ENCODE peak calls at places on chromosomes 3 and 15, in ten cellular contexts. V is PC-3, Y is AG08396, L is NCI-H524 treated with DMSO at 0.1 percent for 48 hours, U is NCI-H1930, J is progenitor cell of endocrine pancreas, B is uterus, D is HS-27A, X is frontal cortex, R is NCI-H2081. P is an unnamed sample.

GRCh38 chr3:110710605-110711004 is 361.0 kb upstream of the NECTIN3 start:
- DNase-seq in Y (no peak), D (no peak), B (no peak), U (no peak), R (peak; percentile 12), V (no peak), J (no peak), X (no peak), L (no peak), P (no peak)

GRCh38 chr3:27728195-27729087 is 6.3 kb upstream of the EOMES start:
- DNase-seq in B (no peak), Y (no peak), J (no peak), U (no peak), V (no peak), D (no peak), R (no peak), X (no peak), L (no peak), P (peak; percentile 39)

GRCh38 chr3:185152433-185153169 is at the start of gene C3orf70:
- DNase-seq in L (no peak), J (peak; percentile 35), R (peak; percentile 82), U (peak; percentile 45), Y (peak; percentile 89), V (peak; percentile 15), D (no peak), X (peak; percentile 80), B (peak; percentile 46), P (peak; percentile 47)

GRCh38 chr15:66707310-66708160 is 5.5 kb downstream of the SMAD6 start:
- DNase-seq in B (peak; percentile 61), V (no peak), R (peak; percentile 64), L (peak; percentile 72), J (peak; percentile 35), Y (peak; percentile 63), D (no peak), U (no peak), X (no peak), P (no peak)

GRCh38 chr15:87369269-87369668 is 887.3 kb downstream of the NTRK3 start:
- DNase-seq in L (no peak), B (no peak), J (no peak), Y (peak; percentile 42), X (no peak), R (no peak), D (peak; percentile 97), U (no peak), V (peak; percentile 74), P (no peak)

GRCh38 chr15:70766597-70766996 is 3.2 kb upstream of the UACA start:
- DNase-seq in D (no peak), X (no peak), B (no peak), U (no peak), Y (no peak), V (no peak), R (no peak), J (no peak), L (peak; percentile 68), P (no peak)

GRCh38 chr15:59609730-59610712 is 1.6 kb upstream of the GCNT3 start:
- DNase-seq in V (no peak), X (no peak), Y (no peak), B (no peak), D (no peak), U (no peak), J (no peak), R (no peak), L (no peak), P (no peak)

GRCh38 chr3:182568206-182568605 is 225.1 kb upstream of the ATP11B start:
- DNase-seq in R (peak; percentile 56), V (no peak), U (no peak), D (no peak), J (no peak), L (no peak), B (no peak), X (no peak), Y (no peak), P (no peak)

GRCh38 chr15:51223771-51224229 is 114.6 kb downstream of the CYP19A1 start:
- DNase-seq in U (no peak), B (no peak), L (no peak), J (no peak), R (no peak), D (peak; percentile 87), V (peak; percentile 78), Y (peak; percentile 65), X (no peak), P (no peak)

GRCh38 chr3:161150001-161150525 is 44.9 kb upstream of the B3GALNT1 start:
- DNase-seq in D (no peak), V (no peak), U (no peak), R (no peak), J (no peak), B (no peak), L (no peak), Y (no peak), X (no peak), P (no peak)

GRCh38 chr3:28347374-28348285 is 891 bp upstream of the ZCWPW2 start:
- DNase-seq in D (peak; percentile 9), B (no peak), L (no peak), J (no peak), R (peak; percentile 9), U (no peak), V (peak; percentile 13), Y (no peak), X (no peak), P (no peak)

GRCh38 chr3:79521221-79521848 is 246.5 kb downstream of the ROBO1 start:
- DNase-seq in X (no peak), Y (peak; percentile 17), V (peak; percentile 84), D (peak; percentile 43), U (no peak), J (no peak), R (peak; percentile 63), L (peak; percentile 11), B (no peak), P (no peak)

GRCh38 chr3:36826240-36826639 is 61.9 kb upstream of the DCLK3 start:
- DNase-seq in B (no peak), X (no peak), J (no peak), R (no peak), L (no peak), U (no peak), Y (no peak), D (no peak), V (no peak), P (no peak)

GRCh38 chr3:170007031-170007663 is 30.6 kb upstream of the GPR160 start:
- DNase-seq in V (no peak), R (no peak), J (no peak), B (no peak), X (no peak), L (no peak), Y (peak; percentile 30), U (no peak), D (no peak), P (no peak)

GRCh38 chr3:17491601-17492000 is 250.8 kb downstream of the TBC1D5 start:
- DNase-seq in L (no peak), B (no peak), D (peak; percentile 77), Y (no peak), X (no peak), J (no peak), R (no peak), V (peak; percentile 73), U (no peak), P (no peak)

GRCh38 chr15:93063292-93063671 is 25.7 kb downstream of the RGMA start:
- DNase-seq in U (no peak), Y (no peak), B (no peak), L (no peak), V (peak; percentile 86), R (no peak), D (no peak), J (no peak), X (no peak), P (no peak)

GRCh38 chr15:36373549-36373948 is 205.9 kb upstream of the CDIN1 start:
- DNase-seq in R (no peak), V (peak; percentile 80), Y (no peak), U (no peak), X (no peak), D (no peak), B (no peak), L (no peak), J (no peak), P (no peak)

GRCh38 chr3:59607628-59608027 is 557.8 kb upstream of the CFAP20DC start:
- DNase-seq in X (peak; percentile 4), L (no peak), R (peak; percentile 57), B (no peak), V (peak; percentile 14), U (no peak), Y (peak; percentile 7), J (no peak), D (peak; percentile 3), P (no peak)

GRCh38 chr3:43531835-43532234 is 90.0 kb downstream of the ANO10 start:
- DNase-seq in V (peak; percentile 83), D (no peak), B (no peak), X (no peak), Y (peak; percentile 41), L (no peak), R (no peak), U (no peak), J (no peak), P (no peak)

GRCh38 chr15:77620297-77620696 is 12.4 kb downstream of the LINGO1 start:
- DNase-seq in U (no peak), X (no peak), L (no peak), R (no peak), J (no peak), V (no peak), B (no peak), D (no peak), Y (no peak), P (no peak)

GRCh38 chr3:47130557-47130956 is 33.4 kb downstream of the SETD2 start:
- DNase-seq in V (no peak), D (no peak), U (no peak), R (no peak), J (no peak), L (no peak), X (no peak), Y (no peak), B (no peak), P (no peak)

GRCh38 chr15:71753346-71753745 is 57.0 kb upstream of the NR2E3 start:
- DNase-seq in V (peak; percentile 57), R (no peak), Y (no peak), D (no peak), U (no peak), X (no peak), B (no peak), L (no peak), J (no peak), P (no peak)

GRCh38 chr3:11593318-11594034 is 50.2 kb downstream of the VGLL4 start:
- DNase-seq in D (no peak), B (no peak), Y (no peak), L (no peak), U (no peak), R (no peak), J (no peak), X (no peak), V (no peak), P (no peak)

GRCh38 chr3:12138044-12138443 is 20.7 kb downstream of the TIMP4 start:
- DNase-seq in R (no peak), B (no peak), U (no peak), X (no peak), L (no peak), D (no peak), Y (peak; percentile 37), J (no peak), V (peak; percentile 58), P (no peak)

GRCh38 chr3:55826731-55827496 is 339.8 kb upstream of the WNT5A start:
- DNase-seq in B (no peak), L (no peak), R (no peak), V (no peak), U (no peak), X (no peak), Y (no peak), J (no peak), D (no peak), P (no peak)

GRCh38 chr3:119783255-119783654 is 1.4 kb downstream of the NR1I2 start:
- DNase-seq in R (no peak), D (no peak), V (no peak), L (no peak), B (no peak), Y (no peak), U (no peak), J (no peak), X (no peak), P (no peak)

GRCh38 chr3:127459205-127459604 is 131.3 kb downstream of the TPRA1 start:
- DNase-seq in B (no peak), L (no peak), V (no peak), Y (no peak), J (no peak), R (no peak), D (no peak), X (no peak), U (no peak), P (no peak)

GRCh38 chr3:50089603-50089945 is 855 bp downstream of the RBM5 start:
- DNase-seq in J (no peak), D (peak; percentile 5), Y (peak; percentile 69), V (no peak), R (no peak), X (no peak), L (no peak), U (no peak), B (no peak), P (no peak)

P was measured in NCI-H510A.